ENCODE peak calls at places on chromosomes 16 and 17, in six cellular contexts. U is thoracic aorta, K is activated B cell treated with CpG ODN at 0.5 μM for 24 hours, Q is sigmoid colon, I is fibroblast of pulmonary artery, B is left ventricle myocardium inferior. M is an unnamed sample.

GRCh38 chr17:11997972-11998233 is 628 bp upstream of the ZNF18 start:
- DNase-seq in U (no peak), K (no peak), Q (no peak), I (no peak), B (no peak), M (no peak)

GRCh38 chr17:19248923-19249574 is 11.9 kb downstream of the EPN2 start:
- DNase-seq in U (no peak), K (no peak), Q (peak), I (peak), B (peak), M (no peak)

GRCh38 chr17:5912927-5913565 is 157.1 kb upstream of the WSCD1 start:
- DNase-seq in U (no peak), K (no peak), Q (no peak), I (no peak), B (no peak), M (no peak)

GRCh38 chr17:66812571-66812970 is 22.3 kb upstream of the CACNG5 start:
- DNase-seq in U (no peak), K (no peak), Q (peak), I (no peak), B (no peak), M (no peak)

GRCh38 chr16:80591071-80591935 is 50.5 kb downstream of the DYNLRB2 start:
- DNase-seq in U (no peak), K (no peak), Q (no peak), I (no peak), B (no peak), M (no peak)

GRCh38 chr16:13643412-13643811 is 276.5 kb upstream of the ERCC4 start:
- DNase-seq in U (no peak), K (no peak), Q (no peak), I (no peak), B (no peak), M (no peak)

GRCh38 chr17:79272666-79273219 is 198.1 kb downstream of the ENGASE start:
- DNase-seq in U (no peak), K (no peak), Q (no peak), I (peak), B (no peak), M (no peak)

GRCh38 chr17:61478026-61478789 is 26.0 kb downstream of the TBX4 start:
- DNase-seq in U (no peak), K (no peak), Q (peak), I (no peak), B (no peak), M (no peak)

GRCh38 chr16:81600275-81600674 is 155.7 kb downstream of the CMIP start:
- DNase-seq in U (no peak), K (no peak), Q (no peak), I (peak), B (no peak), M (no peak)

GRCh38 chr16:72508196-72508595 is 336.2 kb upstream of the PMFBP1 start:
- DNase-seq in U (no peak), K (no peak), Q (no peak), I (peak), B (no peak), M (no peak)

GRCh38 chr17:8668181-8668740 is 37.7 kb upstream of the MYH10 start:
- DNase-seq in U (no peak), K (no peak), Q (no peak), I (peak), B (no peak), M (no peak)

GRCh38 chr16:87382023-87382785 is 1.4 kb downstream of the FBXO31 start:
- DNase-seq in U (no peak), K (no peak), Q (peak), I (no peak), B (no peak), M (no peak)

GRCh38 chr17:75922963-75923874 is 17.6 kb downstream of the FBF1 start:
- DNase-seq in U (no peak), K (no peak), Q (no peak), I (no peak), B (no peak), M (no peak)

GRCh38 chr16:51430716-51431369 is 279.8 kb upstream of the SALL1 start:
- DNase-seq in U (no peak), K (no peak), Q (no peak), I (no peak), B (no peak), M (no peak)

GRCh38 chr16:57781741-57782606 is 20.3 kb downstream of the KIFC3 start:
- DNase-seq in U (no peak), K (no peak), Q (no peak), I (peak), B (no peak), M (no peak)

GRCh38 chr17:78893684-78894083 is 9.3 kb downstream of the CEP295NL start:
- DNase-seq in U (no peak), K (no peak), Q (no peak), I (no peak), B (no peak), M (no peak)

GRCh38 chr17:31541559-31541958 is 150.1 kb downstream of the RAB11FIP4 start:
- DNase-seq in U (no peak), K (no peak), Q (no peak), I (no peak), B (no peak), M (no peak)

GRCh38 chr16:73713817-73714495 is 582.7 kb upstream of the PSMD7 start:
- DNase-seq in U (no peak), K (no peak), Q (no peak), I (peak), B (no peak), M (no peak)

GRCh38 chr17:44203731-44204452 is 4.2 kb upstream of the ATXN7L3 start:
- DNase-seq in U (no peak), K (no peak), Q (no peak), I (peak), B (no peak), M (peak)

GRCh38 chr17:21218101-21218500 is 4.1 kb upstream of the TMEM11 start:
- DNase-seq in U (no peak), K (no peak), Q (no peak), I (peak), B (no peak), M (no peak)

GRCh38 chr16:22317001-22317530 is 19.9 kb downstream of the POLR3E start:
- DNase-seq in U (no peak), K (no peak), Q (no peak), I (no peak), B (no peak), M (no peak)

GRCh38 chr17:2867441-2868424 is 71.5 kb downstream of the RAP1GAP2 start:
- DNase-seq in U (no peak), K (no peak), Q (no peak), I (peak), B (no peak), M (no peak)

GRCh38 chr17:45225964-45226530 is 4.4 kb downstream of the FMNL1 start:
- DNase-seq in U (peak), K (peak), Q (peak), I (no peak), B (peak), M (no peak)

GRCh38 chr16:49436181-49436580 is 62.6 kb downstream of the C16orf78 start:
- DNase-seq in U (no peak), K (no peak), Q (peak), I (no peak), B (no peak), M (no peak)

GRCh38 chr17:28492352-28493310 is 13.5 kb upstream of the FOXN1 start:
- DNase-seq in U (no peak), K (no peak), Q (no peak), I (peak), B (no peak), M (no peak)
- TF ChIP-seq CTCF in U (no peak), K (no peak), Q (no peak), I (no peak), B (no peak), M (peak)

GRCh38 chr16:84182680-84183571 is 3.9 kb downstream of the TAF1C start:
- DNase-seq in U (no peak), K (no peak), Q (no peak), I (no peak), B (no peak), M (no peak)

GRCh38 chr16:84186685-84187437 is at the start of gene TAF1C:
- DNase-seq in U (peak), K (peak), Q (peak), I (peak), B (peak), M (peak)

GRCh38 chr16:84183911-84184310 is 2.9 kb downstream of the TAF1C start:
- DNase-seq in U (no peak), K (no peak), Q (no peak), I (no peak), B (no peak), M (no peak)

GRCh38 chr16:84183572-84183875 is 3.3 kb downstream of the TAF1C start:
- DNase-seq in U (no peak), K (no peak), Q (no peak), I (no peak), B (no peak), M (no peak)

DNA sequence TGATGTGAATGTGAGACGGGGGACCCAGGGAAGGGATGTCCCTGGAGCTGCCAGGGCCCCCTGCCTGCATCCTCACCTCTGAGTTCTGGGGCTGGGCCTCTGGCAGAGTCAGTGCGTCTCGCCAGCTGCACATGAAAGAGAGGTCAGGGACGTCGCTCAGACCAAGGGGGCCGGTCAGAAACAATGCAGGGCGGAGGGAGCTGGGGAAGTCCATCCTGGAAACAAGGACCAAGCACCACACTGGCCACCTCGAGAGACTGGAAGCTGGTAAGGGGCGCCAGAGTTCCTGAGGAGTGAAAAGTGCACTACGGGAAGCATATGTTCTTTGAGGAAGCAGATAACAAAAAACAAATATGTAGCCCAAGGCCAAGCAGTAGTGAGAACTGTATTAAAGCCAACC is 2.1 kb downstream of the TAF1C start:
- DNase-seq in U (no peak), K (no peak), Q (no peak), I (no peak), B (peak), M (no peak)
- TF ChIP-seq CTCF in U (no peak), K (no peak), Q (no peak), I (no peak), B (no peak), M (no peak)

GRCh38 chr17:80899402-80900268 is 92.0 kb upstream of the CHMP6 start:
- DNase-seq in U (no peak), K (no peak), Q (no peak), I (peak), B (no peak), M (peak)
- TF ChIP-seq CTCF in U (no peak), K (no peak), Q (no peak), I (peak), B (peak), M (peak)

GRCh38 chr17:7176870-7177209 is 2.3 kb downstream of the ASGR1 start:
- DNase-seq in U (no peak), K (no peak), Q (no peak), I (no peak), B (no peak), M (no peak)

GRCh38 chr17:7175363-7175733 is 3.8 kb downstream of the ASGR1 start:
- DNase-seq in U (no peak), K (no peak), Q (no peak), I (no peak), B (no peak), M (no peak)

GRCh38 chr17:7174603-7175362 is 4.4 kb downstream of the ASGR1 start:
- DNase-seq in U (no peak), K (no peak), Q (no peak), I (no peak), B (no peak), M (no peak)

GRCh38 chr17:7176107-7176851 is 2.9 kb downstream of the ASGR1 start:
- DNase-seq in U (no peak), K (no peak), Q (no peak), I (no peak), B (no peak), M (no peak)

DNA sequence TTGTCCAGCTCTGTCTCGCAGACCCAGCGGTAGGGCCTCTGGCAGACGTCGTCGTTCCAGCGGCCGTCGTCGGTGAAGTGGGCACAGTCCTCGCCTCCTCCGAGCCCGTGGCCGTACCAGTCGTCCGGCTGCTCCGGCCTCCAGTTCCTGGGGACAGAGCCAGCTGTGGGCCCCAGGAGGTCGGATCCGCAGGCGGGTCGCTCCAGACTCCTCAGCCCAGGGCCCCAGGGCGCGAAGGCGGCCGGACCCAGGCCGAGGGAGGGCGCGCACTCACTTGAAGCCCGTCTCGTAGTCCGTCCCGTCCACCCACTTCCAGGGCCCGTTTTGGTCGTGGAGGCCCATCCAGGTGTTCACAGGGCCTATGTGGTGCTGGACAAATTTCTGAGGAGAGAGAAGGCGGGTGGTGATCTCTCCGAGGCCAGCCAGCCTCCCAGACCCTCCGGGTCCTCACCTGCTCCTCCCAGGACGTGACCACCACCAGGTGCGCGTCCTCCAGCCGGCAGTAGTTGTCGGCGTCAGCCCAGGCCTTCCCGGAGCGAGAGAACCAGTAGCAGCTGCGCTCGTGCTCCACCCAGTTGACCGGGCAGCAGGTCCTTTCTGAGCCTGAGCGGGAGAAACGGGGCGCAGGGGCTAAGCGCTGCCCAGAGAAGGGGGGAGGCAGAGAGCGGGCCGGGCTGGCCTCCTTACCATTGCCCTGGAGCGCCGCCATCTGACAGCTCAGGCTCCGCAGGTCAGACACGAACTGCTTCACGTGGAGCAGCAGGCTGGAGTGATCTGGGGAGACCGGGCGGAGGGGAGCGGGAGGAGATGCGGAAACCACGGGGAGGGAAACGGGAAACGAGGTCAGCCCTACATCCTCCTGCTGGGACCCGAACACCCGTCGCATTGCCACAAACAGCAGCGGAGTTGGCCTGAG is 5.2 kb downstream of the ASGR1 start:
- DNase-seq in U (no peak), K (peak), Q (peak), I (no peak), B (peak), M (no peak)
- TF ChIP-seq CTCF in U (no peak), K (no peak), Q (no peak), I (no peak), B (no peak), M (no peak)

GRCh38 chr17:58330544-58330996 is 2.0 kb upstream of the TSPOAP1 start:
- DNase-seq in U (no peak), K (no peak), Q (no peak), I (no peak), B (peak), M (no peak)

GRCh38 chr17:58327363-58328194 is 1.0 kb downstream of the TSPOAP1 start:
- DNase-seq in U (no peak), K (no peak), Q (no peak), I (no peak), B (no peak), M (peak)

GRCh38 chr17:58329808-58330543 is 1.4 kb upstream of the TSPOAP1 start:
- DNase-seq in U (no peak), K (no peak), Q (no peak), I (no peak), B (no peak), M (no peak)

GRCh38 chr17:58328195-58329034 is at the start of gene TSPOAP1:
- DNase-seq in U (no peak), K (peak), Q (no peak), I (no peak), B (peak), M (peak)

DNA sequence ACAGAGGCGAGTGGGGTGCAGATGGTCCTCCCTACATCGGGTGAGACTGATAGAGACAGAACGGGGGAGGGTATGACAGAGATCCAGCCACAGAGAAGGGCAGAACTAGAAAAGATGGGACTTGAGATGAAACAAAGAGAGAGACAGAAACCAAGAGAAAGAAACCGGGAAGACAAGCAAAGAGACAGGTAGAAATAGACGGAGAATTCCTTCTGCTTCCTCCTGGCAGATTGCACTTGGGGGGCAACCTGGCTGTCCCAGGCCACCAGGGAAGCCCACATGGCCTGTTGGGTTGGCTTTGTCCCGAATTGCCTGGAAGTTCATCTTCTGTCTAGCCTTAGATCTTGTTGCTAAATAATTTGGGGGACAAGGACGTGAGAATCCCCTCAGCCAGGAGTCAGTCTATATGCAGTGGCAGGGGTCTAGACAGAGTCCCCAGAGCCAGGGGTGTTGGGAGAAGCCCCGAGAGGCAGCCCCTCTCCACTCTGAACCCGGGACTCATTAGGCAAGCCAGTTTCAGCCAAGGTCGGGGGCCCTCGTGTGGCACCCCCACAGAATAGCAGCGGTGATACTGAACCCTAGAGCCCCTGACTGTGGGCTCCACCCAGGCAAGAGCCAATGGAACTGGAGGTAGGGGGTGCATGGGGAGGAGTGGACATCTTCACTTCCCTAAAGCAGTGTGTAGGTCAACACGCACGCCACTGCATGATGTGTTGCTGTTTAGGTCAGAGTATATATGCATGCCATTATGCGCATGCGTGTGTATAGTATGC is 626 bp upstream of the TSPOAP1 start:
- DNase-seq in U (no peak), K (peak), Q (no peak), I (no peak), B (peak), M (peak)
- TF ChIP-seq CTCF in U (no peak), K (no peak), Q (no peak), I (peak), B (peak), M (peak)

GRCh38 chr17:17708816-17709215 is 27.6 kb downstream of the RAI1 start:
- DNase-seq in U (no peak), K (no peak), Q (no peak), I (no peak), B (no peak), M (no peak)

GRCh38 chr17:17703608-17703919 is 22.3 kb downstream of the RAI1 start:
- DNase-seq in U (no peak), K (no peak), Q (no peak), I (no peak), B (no peak), M (no peak)

GRCh38 chr17:17708301-17708700 is 27.0 kb downstream of the RAI1 start:
- DNase-seq in U (no peak), K (no peak), Q (no peak), I (no peak), B (no peak), M (no peak)

GRCh38 chr17:17704931-17705330 is 23.7 kb downstream of the RAI1 start:
- DNase-seq in U (no peak), K (no peak), Q (no peak), I (no peak), B (no peak), M (no peak)

GRCh38 chr17:17706140-17707060 is 25.1 kb downstream of the RAI1 start:
- DNase-seq in U (no peak), K (no peak), Q (no peak), I (no peak), B (no peak), M (no peak)
- TF ChIP-seq CTCF in U (no peak), K (no peak), Q (no peak), I (no peak), B (no peak), M (no peak)